ENCODE peak calls at places on chromosomes 7 and 10, in six cellular contexts. V is HepG2; O is pancreas; Z is PC-3; Y is left lung; B is CD8-positive, alpha-beta T cell. D is an unnamed sample. For H3K4me1, the result is how much of the 10 kb centered on the place peaks cover.

GRCh38 chr7:85261341-85261740 is 74.5 kb upstream of the SEMA3D start:
- ATAC-seq in V (no peak), O (no peak), Z (no peak), Y (no peak), B (no peak), D (no peak)

GRCh38 chr7:115037128-115037802 is 115.4 kb downstream of the MDFIC start:
- ATAC-seq in V (no peak), O (no peak), Z (no peak), Y (no peak), B (no peak), D (no peak)

GRCh38 chr10:131115321-131115720 is 196.2 kb downstream of the TCERG1L start:
- ATAC-seq in V (no peak), O (no peak), Z (no peak), Y (no peak), B (no peak), D (no peak)

GRCh38 chr7:12091164-12091563 is 119.9 kb upstream of the TMEM106B start:
- ATAC-seq in V (peak), O (no peak), Z (no peak), Y (no peak), B (no peak), D (no peak)

GRCh38 chr10:79147796-79148451 is 79.2 kb downstream of the ZMIZ1 start:
- ATAC-seq in V (no peak), O (no peak), Z (no peak), Y (no peak), B (no peak), D (no peak)

GRCh38 chr10:70480254-70480861 is 1.8 kb downstream of the PALD1 start:
- ATAC-seq in V (no peak), O (peak), Z (no peak), Y (no peak), B (peak), D (no peak)

GRCh38 chr7:63112764-63113712 is 885.6 kb upstream of the ZNF722 start:
- ATAC-seq in V (no peak), O (no peak), Z (no peak), Y (no peak), B (no peak), D (no peak)

GRCh38 chr10:13949844-13950542 is 363.2 kb downstream of the PRPF18 start:
- ATAC-seq in V (no peak), O (no peak), Z (no peak), Y (no peak), B (no peak), D (peak)

GRCh38 chr7:73701357-73701995 is 18.0 kb downstream of the STX1A start:
- ATAC-seq in V (peak), O (peak), Z (no peak), Y (peak), B (peak), D (no peak)

GRCh38 chr7:21480693-21481403 is 53.0 kb downstream of the SP4 start:
- ATAC-seq in V (no peak), O (no peak), Z (no peak), Y (no peak), B (no peak), D (no peak)

GRCh38 chr10:77461636-77462296 is 175.8 kb downstream of the KCNMA1 start:
- ATAC-seq in V (no peak), O (no peak), Z (no peak), Y (no peak), B (no peak), D (no peak)

GRCh38 chr10:125093199-125093841 is 67.0 kb downstream of the CTBP2 start:
- ATAC-seq in V (no peak), O (peak), Z (no peak), Y (peak), B (no peak), D (peak)

GRCh38 chr10:130775311-130775710 is 536.2 kb downstream of the TCERG1L start:
- ATAC-seq in V (no peak), O (no peak), Z (no peak), Y (no peak), B (no peak), D (no peak)

GRCh38 chr7:36084485-36085091 is 68.5 kb upstream of the EEPD1 start:
- ATAC-seq in V (peak), O (peak), Z (peak), Y (peak), B (no peak), D (peak)

GRCh38 chr10:132175907-132176581 is 10.7 kb upstream of the DPYSL4 start:
- ATAC-seq in V (peak), O (no peak), Z (peak), Y (no peak), B (no peak), D (no peak)

GRCh38 chr7:17207220-17207619 is 91.2 kb upstream of the AHR start:
- ATAC-seq in V (no peak), O (no peak), Z (no peak), Y (peak), B (no peak), D (no peak)

GRCh38 chr7:17206354-17206905 is 92.0 kb upstream of the AHR start:
- ATAC-seq in V (peak), O (peak), Z (peak), Y (peak), B (no peak), D (no peak)

GRCh38 chr7:17212188-17212587 is 86.3 kb upstream of the AHR start:
- ATAC-seq in V (peak), O (no peak), Z (no peak), Y (no peak), B (no peak), D (no peak)

GRCh38 chr7:17211307-17211836 is 87.1 kb upstream of the AHR start:
- ATAC-seq in V (no peak), O (no peak), Z (no peak), Y (no peak), B (no peak), D (no peak)

DNA sequence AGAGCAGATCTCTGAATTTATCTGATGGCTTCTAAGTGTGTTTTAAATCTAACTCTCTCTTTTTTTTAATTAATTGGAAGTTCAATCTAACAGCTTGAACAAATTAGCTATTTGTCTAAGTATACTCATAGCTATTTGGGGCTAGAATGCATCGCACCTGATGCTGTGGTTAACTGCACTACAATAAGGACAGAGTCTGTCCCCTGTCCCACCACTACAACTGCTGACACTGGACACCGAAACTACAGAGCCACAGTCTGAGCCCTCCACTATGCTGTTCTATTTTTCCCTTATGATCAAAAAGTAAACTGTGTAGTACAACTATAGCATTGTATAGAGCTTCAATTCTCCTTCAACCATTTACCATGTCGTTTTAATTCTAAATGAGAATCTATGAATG is 89.4 kb upstream of the AHR start:
- ATAC-seq in V (no peak), O (no peak), Z (no peak), Y (no peak), B (no peak), D (no peak)
- H3K4me1 ChIP-seq in V (half or more), O (under half), Z (under half), Y (under half), B (under half), D (under half)

DNA sequence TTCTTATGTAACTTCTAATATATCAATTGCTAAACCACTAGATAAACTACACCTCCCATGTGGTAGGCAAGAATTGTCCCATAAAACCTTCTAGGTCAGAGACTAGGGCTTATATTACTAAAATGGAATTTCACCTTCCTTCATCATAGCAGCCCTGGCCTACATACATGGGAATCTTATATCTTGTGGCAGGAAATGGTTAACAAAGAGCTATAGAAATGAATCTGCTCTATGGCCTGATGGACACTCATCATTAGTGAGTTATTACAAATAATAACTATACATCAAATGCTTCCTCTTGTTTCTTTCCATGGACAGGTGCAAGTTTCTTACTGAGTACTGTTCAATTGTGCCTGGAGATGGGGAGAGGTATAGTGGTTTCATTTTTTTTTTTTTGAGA is 62.3 kb upstream of the PDLIM1 start:
- ATAC-seq in V (no peak), O (no peak), Z (no peak), Y (no peak), B (no peak), D (no peak)
- H3K4me1 ChIP-seq in V (half or more), O (under half), Z (under half), Y (under half), B (under half), D (under half)

GRCh38 chr7:108418941-108419340 is 37.3 kb downstream of the NRCAM start:
- ATAC-seq in V (no peak), O (no peak), Z (no peak), Y (no peak), B (no peak), D (no peak)
- H3K4me1 ChIP-seq in V (under half), O (under half), Z (under half), Y (under half), B (under half), D (under half)

DNA sequence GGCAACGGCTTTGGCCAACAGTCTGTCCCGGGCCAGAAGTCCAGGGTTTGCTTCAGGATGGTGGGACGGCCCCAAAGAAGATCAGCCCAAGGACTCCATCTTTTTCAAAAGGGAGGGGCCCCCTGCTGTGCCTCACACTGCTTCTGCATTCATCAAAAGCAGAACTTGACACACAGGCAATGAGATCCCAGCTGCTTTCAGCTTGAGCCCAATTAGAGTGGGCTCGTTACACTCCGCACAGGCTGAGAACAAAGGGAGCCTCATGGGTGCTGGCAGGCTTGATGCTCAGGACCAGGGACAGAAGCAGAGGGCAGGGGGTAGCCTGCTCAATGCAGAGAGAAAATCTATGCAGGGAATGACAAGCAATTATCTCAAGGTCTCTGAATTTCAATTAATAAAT is 45.5 kb downstream of the VOPP1 start:
- ATAC-seq in V (peak), O (no peak), Z (no peak), Y (peak), B (no peak), D (peak)
- H3K4me1 ChIP-seq in V (under half), O (under half), Z (under half), Y (under half), B (under half), D (under half)

GRCh38 chr10:7652121-7652520 is 14.6 kb downstream of the ITIH5 start:
- ATAC-seq in V (no peak), O (no peak), Z (no peak), Y (no peak), B (no peak), D (no peak)

GRCh38 chr10:7647062-7647664 is 19.6 kb downstream of the ITIH5 start:
- ATAC-seq in V (no peak), O (no peak), Z (no peak), Y (no peak), B (no peak), D (no peak)

GRCh38 chr10:7649673-7650330 is 17.0 kb downstream of the ITIH5 start:
- ATAC-seq in V (no peak), O (no peak), Z (no peak), Y (no peak), B (no peak), D (peak)
- H3K4me1 ChIP-seq in V (under half), O (under half), Z (under half), Y (under half), B (under half), D (under half)

GRCh38 chr7:5679047-5679740 is 102.3 kb downstream of the RNF216 start:
- ATAC-seq in V (no peak), O (no peak), Z (no peak), Y (no peak), B (no peak), D (no peak)

GRCh38 chr7:5678295-5679046 is 103.0 kb downstream of the RNF216 start:
- ATAC-seq in V (no peak), O (no peak), Z (peak), Y (no peak), B (no peak), D (no peak)

GRCh38 chr7:5679741-5680473 is 101.6 kb downstream of the RNF216 start:
- ATAC-seq in V (no peak), O (peak), Z (no peak), Y (peak), B (no peak), D (peak)

GRCh38 chr7:5681423-5681822 is 100.0 kb downstream of the RNF216 start:
- ATAC-seq in V (no peak), O (no peak), Z (no peak), Y (no peak), B (no peak), D (no peak)

DNA sequence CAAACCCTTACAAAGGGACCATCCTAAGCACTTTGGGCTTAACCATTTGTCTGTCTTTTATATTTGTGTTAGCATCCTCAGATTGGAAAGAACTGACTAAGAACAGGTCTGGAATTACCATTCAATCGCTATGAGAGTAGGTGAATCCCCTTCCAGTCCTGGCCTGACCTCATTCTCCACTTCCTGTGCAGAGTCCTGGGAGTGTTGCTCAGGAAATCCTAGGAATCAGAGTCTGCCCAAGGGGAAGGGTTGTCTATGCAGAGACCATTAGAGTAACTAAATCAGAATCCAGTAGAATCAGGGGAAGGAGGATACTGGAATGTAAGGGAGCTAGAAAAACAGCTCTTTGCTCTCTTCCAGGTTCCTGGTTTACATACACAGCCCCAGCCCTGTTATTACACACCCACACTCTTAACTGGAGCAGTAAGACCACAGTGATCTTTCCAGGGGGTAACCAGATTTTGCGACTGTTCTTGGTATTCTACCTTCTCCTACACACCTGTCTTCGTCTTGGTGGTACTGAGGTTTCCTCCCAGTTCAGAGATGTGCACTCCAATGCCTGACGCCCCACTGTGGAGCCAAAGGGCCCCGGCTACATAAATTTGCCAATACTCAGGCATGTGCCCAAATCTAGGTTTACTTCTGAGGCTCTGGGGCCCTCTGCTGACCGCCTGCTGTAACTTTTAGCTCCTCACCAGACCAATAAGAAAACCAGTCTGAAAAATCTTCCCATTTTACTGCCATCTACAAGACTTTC is 103.7 kb downstream of the RNF216 start:
- ATAC-seq in V (peak), O (peak), Z (peak), Y (peak), B (peak), D (peak)
- H3K4me1 ChIP-seq in V (under half), O (under half), Z (under half), Y (under half), B (under half), D (half or more)

GRCh38 chr10:120508393-120508792 is 51.4 kb downstream of the PLPP4 start:
- ATAC-seq in V (no peak), O (no peak), Z (peak), Y (no peak), B (no peak), D (no peak)

GRCh38 chr10:120507651-120508050 is 50.6 kb downstream of the PLPP4 start:
- ATAC-seq in V (no peak), O (no peak), Z (no peak), Y (no peak), B (no peak), D (no peak)

GRCh38 chr10:120505866-120506265 is 48.8 kb downstream of the PLPP4 start:
- ATAC-seq in V (no peak), O (no peak), Z (no peak), Y (no peak), B (no peak), D (no peak)

GRCh38 chr10:120506674-120507073 is 49.6 kb downstream of the PLPP4 start:
- ATAC-seq in V (no peak), O (no peak), Z (no peak), Y (no peak), B (no peak), D (no peak)

DNA sequence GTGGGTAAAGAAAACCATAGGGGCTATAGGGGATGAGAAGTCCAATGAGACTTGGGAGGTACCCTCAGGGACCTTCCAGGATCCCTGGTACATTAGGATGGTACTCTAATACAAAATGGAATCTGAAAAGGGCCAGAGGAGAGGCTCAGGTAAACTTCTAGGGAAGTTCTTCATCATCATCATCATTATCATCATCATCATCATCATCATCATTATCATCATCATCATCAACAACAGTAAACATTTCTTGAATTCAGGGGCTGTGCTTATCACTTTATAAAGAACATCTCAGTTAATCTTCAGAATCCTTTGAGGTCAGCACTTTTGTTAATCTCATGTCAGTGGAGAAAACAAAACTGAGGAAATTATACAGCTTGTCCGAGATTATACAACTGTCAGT is 50.1 kb downstream of the PLPP4 start:
- ATAC-seq in V (no peak), O (no peak), Z (no peak), Y (no peak), B (no peak), D (no peak)
- H3K4me1 ChIP-seq in V (under half), O (under half), Z (under half), Y (under half), B (under half), D (under half)